ENCODE peak calls at places on chromosomes 11 and 22, in six cellular contexts. E, K, X, L, P and Z are unnamed samples.

GRCh38 chr22:44727148-44727547 is 25.1 kb downstream of the PRR5 start:
- DNase-seq in E (no peak), L (no peak), X (no peak), P (no peak), K (no peak), Z (no peak)

GRCh38 chr22:36753120-36753802 is 22.7 kb downstream of the IFT27 start:
- DNase-seq in E (no peak), K (no peak), L (peak; percentile 74), P (no peak), X (no peak), Z (no peak)

GRCh38 chr22:37207981-37208380 is 4.3 kb downstream of the SSTR3 start:
- DNase-seq in P (no peak), X (no peak), E (peak; percentile 45), L (no peak), K (no peak), Z (no peak)

GRCh38 chr11:115760528-115760837 is 256.3 kb upstream of the CADM1 start:
- DNase-seq in K (no peak), L (no peak), X (no peak), P (no peak), E (no peak), Z (no peak)

GRCh38 chr11:6418958-6419611 is at the start of gene APBB1:
- DNase-seq in X (peak; percentile 59), E (peak; percentile 79), L (peak; percentile 39), K (no peak), P (peak; percentile 28), Z (no peak)

GRCh38 chr11:74687237-74688005 is 43.8 kb downstream of the CHRDL2 start:
- DNase-seq in L (no peak), X (no peak), P (no peak), K (no peak), E (no peak), Z (no peak)

GRCh38 chr11:69317401-69318092 is 23.6 kb downstream of the MYEOV start:
- DNase-seq in L (no peak), K (no peak), X (no peak), P (no peak), E (no peak), Z (no peak)

GRCh38 chr11:134452026-134452848 is 40.2 kb upstream of the B3GAT1 start:
- DNase-seq in K (no peak), L (no peak), X (no peak), E (no peak), P (no peak), Z (no peak)

GRCh38 chr11:48019230-48019584 is 38.8 kb downstream of the PTPRJ start:
- DNase-seq in K (no peak), E (no peak), X (no peak), L (no peak), P (no peak), Z (no peak)

GRCh38 chr22:45268167-45268957 is 16.4 kb upstream of the UPK3A start:
- DNase-seq in X (no peak), L (no peak), P (no peak), E (no peak), K (no peak), Z (no peak)

GRCh38 chr11:133732109-133732508 is 113.2 kb downstream of the SPATA19 start:
- DNase-seq in L (no peak), K (no peak), X (no peak), E (no peak), P (no peak), Z (no peak)

GRCh38 chr22:41507330-41508063 is 36.8 kb downstream of the POLR3H start:
- DNase-seq in E (no peak), K (no peak), P (no peak), L (no peak), X (no peak), Z (no peak)

GRCh38 chr11:27281740-27282139 is 81.3 kb downstream of the CCDC34 start:
- DNase-seq in K (no peak), L (no peak), E (no peak), X (no peak), P (no peak), Z (no peak)

GRCh38 chr22:49904040-49904369 is 14.2 kb downstream of the ALG12 start:
- DNase-seq in K (no peak), L (no peak), P (no peak), X (no peak), E (no peak), Z (no peak)

GRCh38 chr11:119602745-119603373 is 126.1 kb downstream of the NECTIN1 start:
- DNase-seq in K (no peak), L (no peak), E (no peak), X (no peak), P (no peak), Z (no peak)

GRCh38 chr11:36254739-36255138 is 34.5 kb downstream of the COMMD9 start:
- DNase-seq in P (no peak), X (no peak), E (no peak), L (peak; percentile 70), K (no peak), Z (no peak)

GRCh38 chr11:75603791-75604736 is 42.0 kb downstream of the SERPINH1 start:
- DNase-seq in X (no peak), P (no peak), E (no peak), L (peak; percentile 89), K (peak; percentile 84), Z (no peak)

GRCh38 chr11:96246718-96247540 is 96.1 kb downstream of the MAML2 start:
- DNase-seq in E (no peak), L (peak; percentile 69), K (no peak), X (peak; percentile 16), P (no peak), Z (no peak)

GRCh38 chr22:50544078-50544745 is 1.5 kb upstream of the KLHDC7B start:
- DNase-seq in L (peak; percentile 71), E (peak; percentile 75), P (no peak), X (no peak), K (no peak), Z (peak; percentile 2)

GRCh38 chr11:85385561-85385960 is 241.6 kb downstream of the DLG2 start:
- DNase-seq in E (no peak), P (no peak), K (no peak), L (peak; percentile 1), X (no peak), Z (no peak)